ENCODE peak calls at places on chromosome 3, in five cellular contexts. R is left lung, X is body of pancreas, D is thoracic aorta, V is A549. S is an unnamed sample. For H3K9me3, the result is how much of the 10 kb centered on the place peaks cover.

GRCh38 chr3:66179813-66180212 is 41.0 kb upstream of the SLC25A26 start:
- DNase-seq in R (no peak), D (no peak), X (no peak), V (no peak), S (no peak)

GRCh38 chr3:133075027-133075426 is 36.8 kb downstream of the TMEM108 start:
- DNase-seq in R (no peak), V (no peak), D (no peak), X (no peak), S (no peak)

GRCh38 chr3:146308222-146308621 is 57.3 kb upstream of the PLSCR4 start:
- DNase-seq in V (no peak), X (peak), D (no peak), R (no peak), S (no peak)

GRCh38 chr3:187750041-187750512 is 4.8 kb upstream of the BCL6 start:
- DNase-seq in X (peak), V (peak), R (peak), D (no peak), S (no peak)

GRCh38 chr3:11818033-11818432 is 28.7 kb downstream of the TAMM41 start:
- DNase-seq in R (no peak), D (no peak), X (no peak), V (no peak), S (no peak)

GRCh38 chr3:170815340-170815739 is 54.7 kb downstream of the RPL22L1 start:
- DNase-seq in R (no peak), X (peak), V (no peak), D (no peak), S (no peak)

GRCh38 chr3:71173421-71173975 is 410.0 kb downstream of the FOXP1 start:
- DNase-seq in V (no peak), R (no peak), D (no peak), X (no peak), S (no peak)

GRCh38 chr3:131282967-131283366 is 98.6 kb upstream of the NUDT16 start:
- DNase-seq in V (no peak), R (no peak), X (no peak), D (no peak), S (no peak)

GRCh38 chr3:167394003-167394402 is 13.9 kb upstream of the ZBBX start:
- DNase-seq in X (no peak), V (no peak), D (no peak), R (no peak), S (no peak)

GRCh38 chr3:15153103-15153502 is 52.9 kb upstream of the CAPN7 start:
- DNase-seq in V (no peak), D (no peak), X (no peak), R (no peak), S (no peak)

GRCh38 chr3:149673393-149673792 is 15.6 kb upstream of the WWTR1 start:
- DNase-seq in V (no peak), R (no peak), X (no peak), D (no peak), S (no peak)

GRCh38 chr3:128270559-128271492 is 117.5 kb downstream of the EEFSEC start:
- DNase-seq in X (peak), D (no peak), R (no peak), V (no peak), S (no peak)

GRCh38 chr3:125087768-125088391 is 32.1 kb upstream of the HEG1 start:
- DNase-seq in R (no peak), V (no peak), D (no peak), X (no peak), S (no peak)

GRCh38 chr3:73292241-73292640 is 230.8 kb downstream of the EBLN2 start:
- DNase-seq in X (no peak), D (no peak), R (no peak), V (no peak), S (no peak)

GRCh38 chr3:120567370-120568197 is 28.6 kb upstream of the NDUFB4 start:
- DNase-seq in D (no peak), X (peak), V (no peak), R (no peak), S (no peak)

GRCh38 chr3:171565671-171566070 is 105.5 kb upstream of the TNIK start:
- DNase-seq in R (no peak), D (no peak), V (no peak), X (no peak), S (no peak)

GRCh38 chr3:24550588-24550987 is 55.9 kb upstream of the THRB start:
- DNase-seq in X (no peak), V (no peak), R (no peak), D (no peak), S (no peak)

GRCh38 chr3:152243301-152243711 is 25.4 kb upstream of the MBNL1 start:
- DNase-seq in V (no peak), X (no peak), D (no peak), R (no peak), S (no peak)

GRCh38 chr3:38755130-38755529 is 60.9 kb downstream of the SCN10A start:
- DNase-seq in X (no peak), R (no peak), D (no peak), V (no peak), S (no peak)

GRCh38 chr3:59783468-59783988 is 733.7 kb upstream of the CFAP20DC start:
- DNase-seq in V (no peak), D (no peak), R (no peak), X (no peak), S (no peak)

GRCh38 chr3:172591876-172592771 is 68.9 kb upstream of the TNFSF10 start:
- DNase-seq in V (no peak), X (no peak), R (no peak), D (no peak), S (peak)

GRCh38 chr3:166837535-166837934 is 542.6 kb downstream of the ZBBX start:
- DNase-seq in R (no peak), D (no peak), X (peak), V (no peak), S (no peak)

GRCh38 chr3:193734737-193735366 is 141.8 kb downstream of the OPA1 start:
- DNase-seq in V (no peak), X (peak), D (no peak), R (no peak), S (no peak)

GRCh38 chr3:55330355-55330754 is 156.8 kb downstream of the WNT5A start:
- DNase-seq in X (no peak), R (peak), D (no peak), V (peak), S (no peak)

GRCh38 chr3:112115161-112115739 is 17.8 kb downstream of the GCSAM start:
- DNase-seq in X (no peak), R (no peak), V (no peak), D (no peak), S (no peak)

GRCh38 chr3:165641569-165642310 is 195.5 kb downstream of the BCHE start:
- DNase-seq in X (no peak), R (no peak), V (no peak), D (no peak), S (no peak)

GRCh38 chr3:107705046-107705445 is 182.3 kb downstream of the BBX start:
- DNase-seq in R (no peak), X (no peak), D (no peak), V (no peak), S (no peak)

GRCh38 chr3:129184396-129184656 is 630 bp upstream of the CNBP start:
- DNase-seq in R (no peak), X (peak), V (peak), D (no peak), S (no peak)

GRCh38 chr3:11238880-11239279 is 33.3 kb upstream of the ATG7 start:
- DNase-seq in R (no peak), V (no peak), D (no peak), X (no peak), S (no peak)

GRCh38 chr3:46998852-46999515 is 19.5 kb downstream of the NBEAL2 start:
- DNase-seq in V (no peak), X (no peak), D (no peak), R (no peak), S (no peak)

GRCh38 chr3:64321747-64322146 is 96.5 kb upstream of the PRICKLE2 start:
- DNase-seq in D (no peak), R (no peak), X (peak), V (peak), S (no peak)

GRCh38 chr3:146223401-146224373 is 27.2 kb downstream of the PLSCR4 start:
- DNase-seq in X (peak), R (no peak), V (peak), D (no peak), S (no peak)

DNA sequence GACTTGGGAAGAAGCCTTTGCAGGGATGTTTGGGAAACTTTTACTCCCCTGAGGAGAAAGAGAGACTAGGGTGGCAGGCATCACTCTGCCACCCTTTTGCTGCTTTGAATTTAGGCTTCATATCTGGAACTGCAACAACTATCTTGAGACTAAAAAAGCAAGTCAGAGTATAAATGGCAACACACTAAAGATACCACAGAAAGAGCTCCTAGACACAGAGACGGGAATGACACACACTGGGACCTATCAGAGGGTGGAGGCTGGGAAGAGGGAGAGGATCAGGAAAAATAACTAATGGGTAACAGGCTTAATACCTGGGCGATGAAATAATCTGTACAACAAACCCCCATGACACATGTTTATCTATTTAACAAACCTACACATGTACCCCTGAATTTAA is 237.8 kb downstream of the FGF12 start:
- DNase-seq in D (no peak), X (no peak), V (no peak), R (no peak), S (no peak)
- H3K9me3 ChIP-seq in D (under half), X (under half), V (under half), R (under half), S (under half)

GRCh38 chr3:22759636-22760310 is 443.4 kb upstream of the UBE2E2 start:
- DNase-seq in X (no peak), V (no peak), R (no peak), D (no peak), S (no peak)

DNA sequence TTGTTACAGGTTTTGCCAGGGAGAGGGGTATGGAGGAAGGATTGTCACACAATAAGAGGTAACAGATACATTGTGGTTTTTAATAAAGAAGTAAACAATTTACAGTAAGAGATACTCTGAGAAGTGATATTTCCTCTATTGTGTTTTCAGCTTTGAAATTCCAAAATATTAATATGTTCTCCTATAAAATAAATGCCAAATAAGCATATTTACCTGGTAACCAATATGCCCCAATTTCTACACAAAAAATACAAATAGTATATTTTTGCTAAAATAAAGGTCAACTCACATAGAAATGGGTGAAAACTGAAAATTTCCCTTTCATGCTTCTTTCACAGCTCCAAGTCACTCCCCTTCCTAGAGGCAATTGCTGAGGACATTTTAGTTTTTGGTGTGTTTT is 437.4 kb upstream of the UBE2E2 start:
- DNase-seq in X (no peak), R (no peak), V (no peak), D (no peak), S (no peak)
- H3K9me3 ChIP-seq in X (under half), R (under half), V (under half), D (under half), S (under half)

GRCh38 chr3:81363816-81364215 is 397.6 kb downstream of the GBE1 start:
- DNase-seq in D (no peak), X (no peak), R (no peak), V (no peak), S (no peak)

GRCh38 chr3:81364411-81364810 is 397.0 kb downstream of the GBE1 start:
- DNase-seq in V (no peak), D (no peak), R (no peak), X (no peak), S (no peak)
- H3K9me3 ChIP-seq in V (under half), D (under half), R (under half), X (under half), S (under half)

GRCh38 chr3:25784971-25785370 is 1.7 kb upstream of the NGLY1 start:
- DNase-seq in X (no peak), D (no peak), V (no peak), R (no peak), S (no peak)

GRCh38 chr3:25782938-25783660 is at the start of gene NGLY1:
- DNase-seq in V (peak), X (peak), D (peak), R (peak), S (peak)

GRCh38 chr3:25781758-25782594 is 1.3 kb downstream of the NGLY1 start:
- DNase-seq in V (no peak), X (no peak), R (no peak), D (no peak), S (no peak)

GRCh38 chr3:25782636-25782937 is 656 bp downstream of the NGLY1 start:
- DNase-seq in D (no peak), X (no peak), V (no peak), R (no peak), S (no peak)

DNA sequence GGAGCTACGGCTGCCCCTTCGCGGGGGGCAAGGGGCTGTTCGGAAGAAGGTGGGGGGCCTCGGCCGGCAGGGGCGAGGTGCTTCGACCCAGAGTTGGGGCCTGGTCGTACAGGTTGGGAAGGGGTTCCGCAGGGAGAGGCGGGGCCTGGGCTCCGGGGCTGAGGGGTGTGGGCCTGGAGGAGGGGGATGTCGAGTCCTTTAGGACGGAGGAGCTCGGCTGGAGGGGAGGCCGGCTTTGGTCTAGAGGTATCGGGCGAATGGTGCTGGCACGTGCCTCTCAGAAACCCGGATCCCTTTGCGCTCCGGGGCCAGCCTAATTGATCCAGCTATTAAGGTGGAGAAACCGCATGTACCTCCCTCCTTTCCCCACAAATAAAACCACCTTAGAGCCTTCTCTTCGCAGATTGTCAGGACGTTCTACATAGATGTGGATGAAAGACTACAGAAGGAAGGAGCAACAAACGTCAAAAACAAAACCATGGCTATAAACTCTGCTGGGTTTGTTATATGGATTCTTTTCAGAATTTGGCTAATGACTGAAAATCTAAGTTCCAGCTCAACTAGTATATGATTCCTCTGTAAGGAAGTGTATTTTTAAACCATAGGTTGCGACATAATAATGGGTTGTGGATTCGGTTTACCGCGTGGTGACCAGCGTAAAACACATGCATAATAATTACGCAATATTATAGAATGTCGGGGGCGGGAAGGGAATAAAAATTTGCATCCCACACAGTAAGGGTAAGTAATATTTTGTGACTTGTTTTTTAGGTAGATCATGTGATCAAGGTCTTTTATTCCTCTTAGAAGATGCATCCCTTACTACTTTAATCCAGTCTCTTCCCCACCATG is 644 bp upstream of the NGLY1 start:
- DNase-seq in D (peak), X (peak), V (peak), R (peak), S (no peak)
- H3K9me3 ChIP-seq in D (under half), X (under half), V (under half), R (under half), S (under half)

DNA sequence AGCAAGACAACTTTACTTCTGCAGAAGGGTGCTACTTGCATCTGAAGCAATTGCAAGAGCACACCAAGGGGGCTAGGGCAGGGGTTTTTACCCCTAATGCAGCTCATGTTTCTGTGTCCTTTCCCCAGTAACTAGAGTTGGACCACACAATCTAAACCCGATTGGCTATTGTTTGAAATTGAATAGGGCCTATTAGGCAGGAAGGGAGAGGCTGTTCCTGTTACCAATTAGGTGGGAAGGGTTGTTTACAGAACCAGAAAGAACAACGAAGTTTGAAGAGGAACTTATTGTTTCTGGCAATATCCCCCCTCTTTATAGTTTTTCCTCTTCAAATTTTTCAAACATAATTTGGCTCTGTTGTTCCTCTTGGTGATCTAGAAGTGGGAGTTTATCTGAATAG is 85.5 kb downstream of the CHCHD4 start:
- DNase-seq in R (no peak), X (no peak), V (no peak), D (no peak), S (no peak)
- H3K9me3 ChIP-seq in R (under half), X (under half), V (under half), D (under half), S (under half)

GRCh38 chr3:141552440-141552991 is 65.7 kb downstream of the RASA2 start:
- DNase-seq in X (no peak), V (no peak), D (no peak), R (no peak), S (no peak)

GRCh38 chr3:141544697-141545096 is 57.9 kb downstream of the RASA2 start:
- DNase-seq in D (no peak), V (no peak), X (no peak), R (no peak), S (no peak)

GRCh38 chr3:141550926-141551665 is 64.3 kb downstream of the RASA2 start:
- DNase-seq in X (no peak), R (no peak), D (no peak), V (no peak), S (no peak)

GRCh38 chr3:141546586-141546985 is 59.8 kb downstream of the RASA2 start:
- DNase-seq in V (no peak), D (no peak), X (no peak), R (no peak), S (no peak)

GRCh38 chr3:141547791-141548190 is 61.0 kb downstream of the RASA2 start:
- DNase-seq in D (no peak), V (no peak), R (no peak), X (no peak), S (no peak)
- H3K9me3 ChIP-seq in D (under half), V (under half), R (under half), X (under half), S (under half)

GRCh38 chr3:121822973-121823372 is 11.9 kb downstream of the IQCB1 start:
- DNase-seq in V (no peak), R (no peak), D (no peak), X (no peak), S (no peak)

GRCh38 chr3:121818578-121818977 is 16.3 kb downstream of the IQCB1 start:
- DNase-seq in R (no peak), V (no peak), X (no peak), D (no peak), S (no peak)

GRCh38 chr3:121819236-121819635 is 15.6 kb downstream of the IQCB1 start:
- DNase-seq in V (no peak), R (no peak), X (no peak), D (no peak), S (no peak)

GRCh38 chr3:121817753-121818152 is 17.1 kb downstream of the IQCB1 start:
- DNase-seq in D (no peak), X (no peak), R (no peak), V (no peak), S (no peak)

GRCh38 chr3:121821421-121822199 is 13.2 kb downstream of the IQCB1 start:
- DNase-seq in D (no peak), X (no peak), R (no peak), V (no peak), S (no peak)
- H3K9me3 ChIP-seq in D (under half), X (under half), R (under half), V (under half), S (under half)

GRCh38 chr3:138544546-138544945 is 49.5 kb downstream of the CEP70 start:
- DNase-seq in X (no peak), V (no peak), D (no peak), R (no peak), S (no peak)

GRCh38 chr3:138542977-138543376 is 51.1 kb downstream of the CEP70 start:
- DNase-seq in X (no peak), V (no peak), D (no peak), R (no peak), S (no peak)

DNA sequence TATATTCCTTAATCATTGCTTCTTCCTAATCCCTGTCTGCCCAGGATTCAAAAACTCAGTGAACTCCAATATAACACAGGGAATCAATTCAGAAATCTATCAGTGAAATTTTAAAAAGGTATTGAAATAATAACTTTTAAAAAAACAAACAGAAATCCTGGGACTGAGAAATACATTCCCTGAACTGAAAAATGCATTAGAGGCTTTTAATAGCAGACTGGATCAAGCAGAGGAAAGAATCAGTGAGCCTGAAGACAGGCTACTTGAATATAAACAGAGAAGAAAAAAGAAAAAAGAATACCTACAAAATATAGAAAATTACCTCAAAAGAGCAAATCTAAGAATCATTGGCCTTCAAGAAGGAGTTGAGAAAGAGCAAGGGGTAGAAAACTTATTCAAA is 54.7 kb downstream of the CEP70 start:
- DNase-seq in D (no peak), X (no peak), R (no peak), V (no peak), S (no peak)
- H3K9me3 ChIP-seq in D (under half), X (under half), R (under half), V (under half), S (under half)

DNA sequence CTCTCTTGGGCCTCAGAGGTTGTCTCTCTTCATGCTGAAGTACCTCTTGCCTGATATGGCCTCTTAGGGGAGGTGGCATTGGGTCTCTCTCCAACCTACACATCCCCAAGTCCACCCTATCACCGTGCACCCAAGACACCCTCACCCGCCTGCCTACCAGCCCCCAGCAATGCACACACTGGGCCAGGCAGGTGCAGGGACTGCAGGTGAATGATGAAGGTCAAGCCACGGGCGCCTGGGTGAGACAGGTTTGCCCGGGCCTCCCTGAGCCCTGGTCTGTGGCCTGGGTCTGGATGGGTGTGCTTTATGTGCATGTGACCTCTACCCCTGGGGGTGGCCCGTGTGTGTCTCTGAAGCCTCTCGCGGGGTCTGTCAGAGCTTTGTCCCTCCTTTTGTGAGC is 68.3 kb downstream of the WNT7A start:
- DNase-seq in R (no peak), D (no peak), V (no peak), X (no peak), S (no peak)
- H3K9me3 ChIP-seq in R (under half), D (under half), V (under half), X (under half), S (under half)